ENCODE peak calls at places on chromosomes 13 and 19, in ten cellular contexts. P is transverse colon; H is left ventricle myocardium inferior; T is lung; Z is CD8-positive, alpha-beta T cell; U is right cardiac atrium; Q is effector memory CD4-positive, alpha-beta T cell; I is GM23248; S is sigmoid colon; A is GM23338. N is an unnamed sample.

GRCh38 chr19:1475751-1476437 is 3.1 kb downstream of the C19orf25 start:
- DNase-seq in U (peak; percentile 11), Z (no peak), A (no peak), S (no peak), T (no peak), I (no peak), P (no peak), H (no peak), Q (no peak), N (no peak)

GRCh38 chr13:39590466-39591036 is 12.4 kb downstream of the LHFPL6 start:
- DNase-seq in P (no peak), Z (no peak), U (no peak), T (no peak), I (no peak), S (no peak), A (no peak), Q (no peak), H (no peak), N (no peak)

GRCh38 chr19:36060430-36060829 is 5.7 kb downstream of the WDR62 start:
- DNase-seq in P (peak; percentile 24), T (no peak), A (peak; percentile 69), U (peak; percentile 31), Z (peak; percentile 19), H (peak; percentile 46), I (peak; percentile 70), S (no peak), Q (no peak), N (no peak)

GRCh38 chr13:37392389-37392788 is 206.2 kb downstream of the POSTN start:
- DNase-seq in T (no peak), Z (no peak), U (no peak), I (no peak), S (no peak), P (no peak), H (no peak), A (no peak), Q (no peak), N (no peak)

GRCh38 chr19:8319807-8320520 is 1.2 kb downstream of the NDUFA7 start:
- DNase-seq in Q (no peak), H (no peak), S (no peak), T (no peak), P (no peak), Z (no peak), A (peak; percentile 77), U (no peak), I (no peak), N (no peak)

GRCh38 chr19:8392017-8392591 is 1.9 kb downstream of the RAB11B start:
- DNase-seq in Q (no peak), I (peak; percentile 52), H (peak; percentile 51), Z (no peak), S (peak; percentile 83), T (peak; percentile 60), A (no peak), P (no peak), U (no peak), N (no peak)

GRCh38 chr13:112172641-112173171 is 105.8 kb downstream of the SOX1 start:
- DNase-seq in I (no peak), P (no peak), T (no peak), H (no peak), S (no peak), A (no peak), Z (no peak), Q (no peak), U (no peak), N (peak; percentile 42)

GRCh38 chr19:15227261-15227660 is 5.0 kb downstream of the EPHX3 start:
- DNase-seq in P (no peak), S (no peak), I (no peak), A (no peak), H (no peak), Q (no peak), Z (no peak), U (no peak), T (no peak), N (no peak)

GRCh38 chr13:84831666-84832657 is 949.7 kb upstream of the SLITRK1 start:
- DNase-seq in Q (no peak), U (no peak), H (no peak), Z (no peak), I (no peak), S (no peak), P (no peak), T (no peak), A (peak; percentile 48), N (no peak)

GRCh38 chr13:50457430-50458393 is 385.8 kb downstream of the DLEU7 start:
- DNase-seq in Q (no peak), Z (no peak), S (no peak), U (peak; percentile 30), A (no peak), I (no peak), H (no peak), P (no peak), T (no peak), N (no peak)

GRCh38 chr13:41111454-41111853 is 21.1 kb downstream of the KBTBD6 start:
- DNase-seq in A (no peak), Q (no peak), Z (no peak), U (no peak), P (no peak), T (no peak), H (no peak), S (no peak), I (peak; percentile 44), N (no peak)

GRCh38 chr13:59111711-59112110 is 1052.0 kb downstream of the DIAPH3 start:
- DNase-seq in T (no peak), P (no peak), Z (no peak), U (no peak), Q (no peak), H (no peak), A (no peak), S (no peak), I (peak; percentile 0), N (peak; percentile 77)

GRCh38 chr13:76955236-76955635 is 6.9 kb downstream of the ACOD1 start:
- DNase-seq in I (no peak), S (no peak), Z (no peak), T (no peak), A (no peak), P (no peak), H (no peak), U (no peak), Q (no peak), N (no peak)

GRCh38 chr19:38917921-38918491 is 6.0 kb upstream of the CCER2 start:
- DNase-seq in T (no peak), A (peak; percentile 36), Q (no peak), P (no peak), Z (no peak), I (peak; percentile 30), U (no peak), S (no peak), H (no peak), N (no peak)

GRCh38 chr19:35141627-35142401 is 1.2 kb upstream of the FXYD7 start:
- DNase-seq in U (no peak), Z (peak; percentile 26), P (no peak), T (no peak), S (no peak), Q (no peak), H (no peak), A (no peak), I (no peak), N (no peak)

DNA sequence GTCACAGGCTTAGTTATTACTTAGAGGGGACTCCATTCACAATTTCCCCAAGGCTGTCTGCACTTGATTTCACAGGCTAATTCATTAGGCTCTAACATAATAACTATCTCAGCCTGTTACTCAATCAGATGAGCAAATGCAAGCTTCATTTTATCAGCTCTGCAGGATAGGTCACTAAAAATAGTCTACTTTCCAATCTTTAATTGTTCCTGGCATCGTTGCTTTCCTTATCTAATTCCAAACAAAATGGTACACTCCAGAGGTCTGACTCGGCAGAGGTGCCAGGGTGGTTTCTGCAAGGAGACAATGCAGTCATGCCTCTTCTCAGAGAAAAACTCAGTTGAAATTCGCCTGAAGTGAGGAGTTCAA is 69.8 kb upstream of the SLC15A1 start:
- DNase-seq in S (no peak), U (no peak), P (no peak), Z (no peak), I (peak; percentile 49), H (no peak), Q (no peak), A (no peak), T (no peak), N (no peak)
- H3K27ac ChIP-seq in S (peak overlapping the region; percentile 47), U (peak overlapping the region; percentile 88), P (peak overlapping the region; percentile 42), Z (no peak overlapping the region), I (peak overlapping the region; percentile 51), H (peak overlapping the region; percentile 76), Q (no peak overlapping the region), A (no peak overlapping the region), T (no peak overlapping the region), N (no peak overlapping the region)

DNA sequence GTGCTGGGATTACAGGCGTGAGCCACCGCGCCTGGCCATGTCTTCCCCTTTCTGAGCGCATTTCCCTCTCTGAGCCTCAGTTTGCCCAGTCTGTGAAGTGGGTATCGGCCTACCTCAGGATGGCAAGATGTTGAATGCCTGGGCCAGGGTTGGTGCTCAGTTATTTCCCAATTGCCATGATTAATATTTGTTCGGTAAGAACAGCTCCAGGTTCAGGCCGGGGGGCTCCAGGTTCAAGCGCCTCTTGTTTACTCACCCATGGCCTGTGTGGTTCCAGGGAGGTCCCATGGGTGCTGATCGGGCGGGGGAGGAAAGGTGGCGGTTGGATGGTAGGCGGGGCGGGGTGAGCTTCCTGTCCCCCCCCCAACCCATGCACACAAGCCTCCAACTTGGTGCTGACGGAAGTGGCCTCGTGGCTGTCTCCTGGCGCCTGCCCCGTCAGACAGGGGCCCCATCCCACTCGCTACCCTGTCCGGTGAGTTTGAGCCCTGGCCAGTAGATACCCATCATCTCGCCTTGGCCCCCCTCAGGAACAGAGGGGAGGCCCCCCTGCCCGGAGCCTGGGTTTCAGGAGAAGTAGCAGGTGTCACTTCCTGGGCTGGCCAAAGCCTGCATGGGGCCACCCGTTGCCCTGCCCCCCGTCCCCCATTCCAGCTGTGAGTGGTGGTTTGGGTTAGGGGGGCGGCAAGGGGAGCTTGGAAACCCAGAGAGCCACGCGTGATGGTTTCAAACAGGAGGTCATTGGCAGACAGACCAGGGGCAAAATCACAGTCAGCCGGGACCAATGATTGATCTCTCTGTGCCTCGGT is at the start of gene FCHO1:
- DNase-seq in S (peak; percentile 71), T (no peak), P (peak; percentile 80), Z (peak; percentile 85), A (no peak), U (no peak), I (no peak), Q (peak; percentile 83), H (peak; percentile 33), N (no peak)
- H3K4me1 ChIP-seq in S (peaks cover 24% of the 10 kb centered on the region), T (peaks cover 10% of the 10 kb centered on the region), P (peaks cover 4% of the 10 kb centered on the region), Z (peaks cover 74% of the 10 kb centered on the region), A (no peaks in the 10 kb centered on the region), U (peaks cover 3% of the 10 kb centered on the region), I (no peaks in the 10 kb centered on the region), Q (peaks cover 55% of the 10 kb centered on the region), H (peaks cover 15% of the 10 kb centered on the region), N (peaks cover 10% of the 10 kb centered on the region)

GRCh38 chr19:49870309-49870901 is 3.0 kb upstream of the PNKP start:
- DNase-seq in Q (no peak), T (no peak), H (no peak), Z (no peak), S (peak; percentile 70), U (peak; percentile 35), P (no peak), A (no peak), I (no peak), N (no peak)
- H3K4me3 ChIP-seq in Q (peak overlapping the region; percentile 61), T (peak overlapping the region; percentile 44), H (peak overlapping the region; percentile 72), Z (peak overlapping the region; percentile 85), S (peak overlapping the region; percentile 64), U (no peak overlapping the region), P (peak overlapping the region; percentile 33), A (peak overlapping the region; percentile 48), I (peak overlapping the region; percentile 68), N (peak overlapping the region; percentile 48)

DNA sequence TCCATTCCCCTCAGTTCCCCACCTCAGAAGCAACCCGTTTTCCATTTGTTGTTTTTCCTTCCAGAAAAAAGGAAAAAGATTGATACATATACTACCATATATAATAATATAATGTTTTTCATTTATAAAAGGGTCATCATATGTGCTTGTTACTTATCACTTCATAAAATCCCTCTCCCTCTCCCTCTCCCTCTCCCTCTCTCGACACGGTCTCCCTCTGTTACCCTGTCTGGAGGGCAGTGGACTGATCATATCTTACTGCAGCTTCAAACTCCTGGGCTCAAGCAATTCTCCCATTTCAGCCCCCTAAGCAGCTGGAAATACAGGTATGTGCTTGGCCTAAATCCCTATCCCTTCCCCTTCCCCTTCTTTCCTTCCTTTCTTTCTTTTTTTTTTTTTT is 17.1 kb downstream of the PNMA8A start:
- DNase-seq in U (no peak), S (no peak), I (no peak), T (no peak), Z (no peak), Q (no peak), A (no peak), H (no peak), P (no peak), N (no peak)
- H3K27ac ChIP-seq in U (no peak overlapping the region), S (no peak overlapping the region), I (no peak overlapping the region), T (no peak overlapping the region), Z (no peak overlapping the region), Q (no peak overlapping the region), A (no peak overlapping the region), H (no peak overlapping the region), P (no peak overlapping the region), N (no peak overlapping the region)

N was measured in SJSA1.